ENCODE peak calls at places on chromosome 21, in nine cellular contexts. B is neural progenitor cell, H is fibroblast of lung, E is neuronal stem cell, Y is Karpas-422, N is NT2/D1, J is GM23248, O is IMR-90, L is SK-N-SH. X is an unnamed sample.

GRCh38 chr21:45330075-45330781 is 42.5 kb upstream of the POFUT2 start:
- DNase-seq in L (no peak), E (no peak), N (peak; percentile 96), J (peak; percentile 88), B (no peak), H (peak; percentile 87), O (peak; percentile 88), Y (no peak), X (no peak)

GRCh38 chr21:16002872-16003466 is 273.2 kb downstream of the USP25 start:
- DNase-seq in B (no peak), L (peak; percentile 34), J (peak; percentile 63), Y (no peak), O (peak; percentile 51), E (no peak), N (no peak), H (peak; percentile 66), X (no peak)

GRCh38 chr21:25515484-25516405 is 91.5 kb downstream of the MRPL39 start:
- DNase-seq in L (no peak), H (peak; percentile 68), E (no peak), O (peak; percentile 71), N (no peak), Y (no peak), J (no peak), B (no peak), X (no peak)

GRCh38 chr21:36860736-36861594 is 105.5 kb downstream of the HLCS start:
- DNase-seq in L (no peak), Y (no peak), E (no peak), N (no peak), O (peak; percentile 79), H (peak; percentile 20), B (no peak), J (peak; percentile 60), X (no peak)

GRCh38 chr21:44084496-44085241 is 22.5 kb upstream of the PWP2 start:
- DNase-seq in B (no peak), N (no peak), Y (no peak), L (no peak), J (no peak), H (no peak), O (no peak), E (no peak), X (no peak)

GRCh38 chr21:43611598-43612369 is 47.5 kb downstream of the HSF2BP start:
- DNase-seq in E (peak; percentile 32), N (peak; percentile 52), L (peak; percentile 73), J (peak; percentile 38), O (peak; percentile 95), Y (peak; percentile 76), H (peak; percentile 90), B (peak; percentile 78), X (no peak)

GRCh38 chr21:18449586-18449985 is 46.0 kb upstream of the TMPRSS15 start:
- DNase-seq in L (no peak), Y (no peak), J (no peak), O (no peak), B (no peak), E (no peak), H (no peak), N (no peak), X (no peak)

GRCh38 chr21:16046625-16047340 is 317.0 kb downstream of the USP25 start:
- DNase-seq in E (no peak), B (no peak), O (peak; percentile 47), N (no peak), J (peak; percentile 65), Y (no peak), L (no peak), H (peak; percentile 9), X (no peak)

GRCh38 chr21:38824124-38824822 is 18.5 kb downstream of the ETS2 start:
- DNase-seq in N (no peak), O (peak; percentile 90), Y (no peak), B (no peak), J (peak; percentile 75), E (no peak), L (no peak), H (peak; percentile 95), X (no peak)
- H3K9ac ChIP-seq in N (no peak overlapping the region), O (peak overlapping the region; percentile 82), Y (no peak overlapping the region), B (no peak overlapping the region), J (peak overlapping the region; percentile 34), E (no peak overlapping the region), L (no peak overlapping the region), H (no peak overlapping the region), X (no peak overlapping the region)

GRCh38 chr21:35207322-35207721 is 158.2 kb upstream of the RUNX1 start:
- DNase-seq in L (no peak), Y (no peak), J (peak; percentile 42), B (no peak), E (no peak), N (no peak), O (no peak), H (no peak), X (no peak)

GRCh38 chr21:35206141-35207125 is 157.3 kb upstream of the RUNX1 start:
- DNase-seq in E (no peak), N (no peak), J (no peak), Y (peak; percentile 56), B (no peak), O (peak; percentile 32), H (no peak), L (no peak), X (peak; percentile 61)

GRCh38 chr21:35208117-35208516 is 159.0 kb upstream of the RUNX1 start:
- DNase-seq in H (no peak), L (no peak), O (no peak), N (no peak), Y (no peak), B (no peak), E (no peak), J (no peak), X (no peak)

GRCh38 chr21:35210093-35210492 is 161.0 kb upstream of the RUNX1 start:
- DNase-seq in H (no peak), E (no peak), J (no peak), L (no peak), B (no peak), Y (no peak), N (no peak), O (no peak), X (no peak)

DNA sequence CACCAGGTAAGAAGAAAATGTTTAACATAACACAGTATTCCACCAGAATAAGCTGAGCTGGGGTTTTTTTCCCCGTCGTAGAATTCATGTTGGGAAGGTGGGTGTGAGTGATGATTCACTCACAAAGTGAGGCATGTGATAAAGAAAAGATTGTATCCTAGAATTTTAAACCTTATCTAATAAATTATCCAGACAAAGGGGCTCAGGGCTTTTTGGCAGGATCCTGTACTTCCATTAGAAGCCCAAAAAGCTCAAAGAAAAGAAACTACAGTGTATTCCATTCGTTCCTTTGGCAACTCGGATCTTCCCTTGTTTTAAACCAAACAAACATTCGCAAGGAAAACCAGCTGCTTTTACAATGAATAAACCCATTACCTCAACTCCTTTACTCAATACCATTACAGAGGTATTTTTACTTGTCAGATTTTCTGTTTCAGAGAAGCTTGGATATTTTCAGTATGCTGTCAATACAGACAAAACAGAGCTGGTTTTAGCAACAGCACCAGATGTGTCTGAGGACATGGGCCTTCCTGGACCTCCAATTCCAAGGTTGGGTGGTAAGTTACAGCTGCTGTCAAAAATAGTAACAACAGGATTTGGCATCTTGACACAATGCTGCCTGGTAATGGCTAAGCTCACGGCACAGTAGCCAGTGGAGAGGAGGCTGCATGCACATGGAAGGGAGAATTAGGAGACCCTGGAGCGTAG is 159.9 kb upstream of the RUNX1 start:
- DNase-seq in L (no peak), H (peak; percentile 90), Y (no peak), N (no peak), B (no peak), E (no peak), O (peak; percentile 91), J (peak; percentile 28), X (no peak)
- H3K4me3 ChIP-seq in L (no peak overlapping the region), H (no peak overlapping the region), Y (no peak overlapping the region), N (no peak overlapping the region), B (no peak overlapping the region), E (no peak overlapping the region), O (no peak overlapping the region), J (no peak overlapping the region), X (no peak overlapping the region)

GRCh38 chr21:38773108-38774061 is 32.3 kb upstream of the ETS2 start:
- DNase-seq in B (no peak), L (no peak), E (no peak), Y (no peak), J (peak; percentile 97), O (peak; percentile 99), N (no peak), H (peak; percentile 98), X (peak; percentile 83)
- H3K4me1 ChIP-seq in B (peaks cover 11% of the 10 kb centered on the region), L (peaks cover 24% of the 10 kb centered on the region), E (peaks cover 9% of the 10 kb centered on the region), Y (no peaks in the 10 kb centered on the region), J (peaks cover 37% of the 10 kb centered on the region), O (peaks cover 27% of the 10 kb centered on the region), N (no peaks in the 10 kb centered on the region), H (peaks cover 31% of the 10 kb centered on the region), X (peaks cover 22% of the 10 kb centered on the region)

GRCh38 chr21:39132248-39132647 is 51.0 kb downstream of the PSMG1 start:
- DNase-seq in J (peak; percentile 30), H (peak; percentile 28), N (no peak), B (no peak), Y (no peak), O (peak; percentile 45), E (no peak), L (no peak), X (no peak)

GRCh38 chr21:39141502-39141901 is 41.7 kb downstream of the PSMG1 start:
- DNase-seq in L (peak; percentile 57), H (peak; percentile 54), B (no peak), O (peak; percentile 73), Y (no peak), N (no peak), J (peak; percentile 47), E (no peak), X (no peak)

GRCh38 chr21:39134288-39134810 is 48.9 kb downstream of the PSMG1 start:
- DNase-seq in O (no peak), E (no peak), B (no peak), H (no peak), L (no peak), N (no peak), J (no peak), Y (no peak), X (no peak)

GRCh38 chr21:39136711-39137110 is 46.5 kb downstream of the PSMG1 start:
- DNase-seq in Y (no peak), O (peak; percentile 47), L (no peak), H (no peak), N (no peak), E (no peak), J (peak; percentile 80), B (no peak), X (no peak)

GRCh38 chr21:39137248-39138186 is 45.7 kb downstream of the PSMG1 start:
- DNase-seq in E (no peak), N (peak; percentile 66), O (peak; percentile 24), H (peak; percentile 24), B (peak; percentile 33), Y (no peak), L (peak; percentile 56), J (peak; percentile 61), X (no peak)
- H3K9ac ChIP-seq in E (no peak overlapping the region), N (peak overlapping the region; percentile 32), O (no peak overlapping the region), H (no peak overlapping the region), B (no peak overlapping the region), Y (no peak overlapping the region), L (no peak overlapping the region), J (no peak overlapping the region), X (peak overlapping the region; percentile 15)

GRCh38 chr21:39094847-39095525 is 88.3 kb downstream of the PSMG1 start:
- DNase-seq in H (peak; percentile 82), Y (no peak), N (no peak), B (no peak), E (no peak), J (peak; percentile 47), O (peak; percentile 93), L (no peak), X (no peak)
- H3K4me3 ChIP-seq in H (no peak overlapping the region), Y (no peak overlapping the region), N (no peak overlapping the region), B (no peak overlapping the region), E (no peak overlapping the region), J (no peak overlapping the region), O (no peak overlapping the region), L (no peak overlapping the region), X (no peak overlapping the region)